ENCODE peak calls at places on chromosomes 7 and 10, in seven cellular contexts. N, J, R, P, B, X and Z are unnamed samples.

GRCh38 chr10:21145751-21146445 is 248.8 kb upstream of the NEBL start:
- DNase-seq in R (no peak), N (no peak), B (no peak), P (no peak), J (no peak), X (no peak), Z (no peak)

GRCh38 chr10:80582561-80582960 is 44.9 kb downstream of the SH2D4B start:
- DNase-seq in R (no peak), X (no peak), B (no peak), P (no peak), N (no peak), J (no peak), Z (no peak)

GRCh38 chr10:104766341-104766740 is 125.3 kb downstream of the SORCS3 start:
- DNase-seq in P (no peak), R (peak), X (no peak), N (peak), J (peak), B (no peak), Z (peak)

GRCh38 chr7:16071246-16071857 is 350.0 kb downstream of the CRPPA start:
- DNase-seq in N (peak), B (no peak), P (peak), X (peak), R (peak), J (peak), Z (peak)

GRCh38 chr10:75294518-75294865 is 58.7 kb upstream of the COMTD1 start:
- DNase-seq in R (no peak), N (no peak), J (no peak), B (peak), X (no peak), P (no peak), Z (no peak)

GRCh38 chr7:112071856-112072255 is 134.3 kb downstream of the DOCK4 start:
- DNase-seq in R (peak), P (no peak), X (no peak), J (no peak), N (no peak), B (no peak), Z (no peak)

GRCh38 chr7:107972075-107972482 is 30.9 kb downstream of the LAMB1 start:
- DNase-seq in P (peak), N (peak), R (peak), X (peak), B (no peak), J (peak), Z (peak)

GRCh38 chr10:79381804-79382221 is 34.5 kb downstream of the PPIF start:
- DNase-seq in X (peak), N (peak), R (no peak), B (peak), P (peak), J (peak), Z (peak)

GRCh38 chr10:105691811-105692210 is 1050.7 kb downstream of the SORCS3 start:
- DNase-seq in X (no peak), P (no peak), J (no peak), B (no peak), R (peak), N (peak), Z (peak)

GRCh38 chr7:140977351-140978140 is 37.2 kb downstream of the MRPS33 start:
- DNase-seq in N (no peak), B (no peak), X (no peak), J (no peak), R (peak), P (no peak), Z (no peak)

GRCh38 chr10:90960355-90960814 is 39.5 kb upstream of the ANKRD1 start:
- DNase-seq in B (no peak), P (peak), X (peak), N (peak), R (peak), J (peak), Z (no peak)

GRCh38 chr10:103839867-103840746 is 15.3 kb downstream of the SH3PXD2A start:
- DNase-seq in N (peak), B (peak), J (no peak), P (no peak), X (no peak), R (no peak), Z (no peak)

GRCh38 chr7:45591101-45591906 is 17.1 kb downstream of the ADCY1 start:
- DNase-seq in J (no peak), B (no peak), N (no peak), R (no peak), P (no peak), X (no peak), Z (no peak)

GRCh38 chr10:43689955-43690771 is 41.5 kb upstream of the ZNF32 start:
- DNase-seq in P (peak), J (peak), B (peak), N (peak), X (peak), R (peak), Z (peak)

GRCh38 chr7:44608916-44609648 is 2.7 kb downstream of the OGDH start:
- DNase-seq in B (no peak), P (peak), R (no peak), X (peak), J (no peak), N (no peak), Z (no peak)

GRCh38 chr10:60430017-60430416 is 40.3 kb upstream of the ANK3 start:
- DNase-seq in X (no peak), J (no peak), P (peak), B (no peak), R (peak), N (peak), Z (peak)

GRCh38 chr10:17749890-17750289 is 2.1 kb upstream of the TMEM236 start:
- DNase-seq in B (no peak), P (no peak), N (no peak), X (no peak), J (no peak), R (no peak), Z (no peak)

GRCh38 chr7:120586561-120586960 is 271.4 kb downstream of the TSPAN12 start:
- DNase-seq in J (no peak), P (no peak), N (no peak), R (no peak), X (peak), B (no peak), Z (no peak)

GRCh38 chr7:128236924-128237586 is 4.0 kb upstream of the LEP start:
- DNase-seq in R (peak), B (no peak), N (peak), J (peak), X (peak), P (peak), Z (peak)

GRCh38 chr10:114042895-114043531 is 653 bp upstream of the ADRB1 start:
- DNase-seq in P (no peak), N (peak), J (no peak), X (peak), R (peak), B (peak), Z (peak)

DNA sequence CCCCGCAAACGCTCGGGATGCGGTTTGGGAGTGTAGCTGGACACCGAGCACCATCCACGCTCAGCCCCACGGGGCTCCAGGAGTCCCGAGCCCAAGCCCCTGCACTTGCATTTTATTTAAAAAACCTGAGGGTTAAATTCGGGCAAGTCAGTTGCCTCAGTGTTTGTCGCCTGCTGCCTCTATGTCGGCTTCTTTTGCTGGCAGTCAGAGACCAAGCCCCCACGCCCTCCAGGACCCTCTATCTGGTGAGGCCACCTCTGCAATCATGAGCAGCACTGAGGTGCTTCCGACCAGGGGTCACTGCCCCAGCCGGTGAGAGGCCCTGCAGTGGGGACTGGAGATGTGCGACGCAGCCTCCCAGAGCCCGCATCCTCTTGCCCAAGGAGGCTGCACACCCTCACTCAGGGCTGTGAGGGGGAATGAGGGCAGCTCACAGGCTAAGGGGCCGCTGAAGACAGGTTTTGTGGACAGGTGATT is 13.3 kb upstream of the ZNF273 start:
- DNase-seq in X (no peak), B (no peak), N (no peak), J (no peak), R (no peak), P (no peak), Z (no peak)
- H3K4me3 ChIP-seq in X (no peak), B (peak), N (no peak), J (no peak), R (no peak), P (peak), Z (no peak)

GRCh38 chr7:7177044-7177517 is 5.3 kb upstream of the C1GALT1 start:
- DNase-seq in J (no peak), P (peak), X (peak), R (peak), N (peak), B (no peak), Z (peak)
- H3K4me3 ChIP-seq in J (no peak), P (no peak), X (no peak), R (no peak), N (no peak), B (no peak), Z (no peak)

GRCh38 chr7:99929730-99930053 is 272 bp upstream of the GJC3 start:
- DNase-seq in N (no peak), P (no peak), J (no peak), B (no peak), X (no peak), R (no peak), Z (no peak)

GRCh38 chr7:99930376-99930775 is 956 bp upstream of the GJC3 start:
- DNase-seq in R (no peak), N (no peak), P (no peak), B (no peak), X (no peak), J (no peak), Z (no peak)

GRCh38 chr7:99928188-99928587 is 1.2 kb downstream of the GJC3 start:
- DNase-seq in P (no peak), J (no peak), R (no peak), X (no peak), N (no peak), B (no peak), Z (no peak)

GRCh38 chr7:99927536-99927935 is 1.9 kb downstream of the GJC3 start:
- DNase-seq in J (no peak), B (no peak), X (no peak), N (no peak), P (no peak), R (no peak), Z (no peak)

DNA sequence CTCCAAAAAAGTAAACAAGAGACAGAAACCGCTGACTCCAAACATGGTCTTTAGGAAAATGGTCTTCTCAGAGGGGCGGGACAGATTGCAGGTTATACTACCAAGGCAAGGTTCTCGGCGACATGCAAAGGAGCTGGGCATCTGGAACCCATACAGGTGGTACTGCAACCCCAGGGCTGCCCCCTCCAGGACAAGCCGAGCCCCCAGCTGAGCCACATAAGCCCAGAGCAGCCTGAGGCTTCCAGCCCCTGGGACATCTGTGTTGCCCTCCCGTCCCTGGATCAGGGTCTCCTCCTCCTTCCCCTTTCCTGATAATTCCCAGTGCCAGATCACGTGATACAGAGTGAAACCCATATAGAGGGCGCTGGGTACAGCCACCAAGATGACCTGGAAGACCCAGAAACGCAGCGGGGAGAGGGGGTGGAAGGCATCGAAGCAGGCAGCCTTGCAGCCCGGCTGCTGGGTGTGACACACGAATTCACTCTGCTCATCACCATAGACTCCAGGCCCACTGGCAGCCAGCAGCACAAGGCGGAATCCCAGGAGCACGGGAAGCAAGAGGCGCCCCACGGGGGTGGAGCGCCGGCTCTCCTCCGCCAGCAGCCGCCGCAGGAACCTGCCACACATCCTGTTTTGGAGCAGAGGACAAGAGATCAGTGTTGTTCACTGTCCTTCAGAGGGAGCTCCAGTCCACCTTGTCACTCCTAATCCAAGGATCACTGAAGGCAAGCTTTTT is at the start of gene GJC3:
- DNase-seq in R (peak), B (peak), J (peak), P (peak), X (peak), N (peak), Z (no peak)
- H3K4me3 ChIP-seq in R (peak), B (peak), J (peak), P (no peak), X (peak), N (peak), Z (no peak)

GRCh38 chr10:86709786-86710185 is 41.5 kb downstream of the LDB3 start:
- DNase-seq in R (no peak), J (no peak), X (no peak), P (no peak), B (no peak), N (no peak), Z (no peak)

GRCh38 chr10:86706977-86707376 is 38.7 kb downstream of the LDB3 start:
- DNase-seq in J (no peak), N (no peak), P (no peak), X (no peak), R (no peak), B (no peak), Z (no peak)

GRCh38 chr10:86708783-86709778 is 40.8 kb downstream of the LDB3 start:
- DNase-seq in R (no peak), B (no peak), P (no peak), N (no peak), J (no peak), X (no peak), Z (no peak)

GRCh38 chr10:86707505-86707904 is 39.2 kb downstream of the LDB3 start:
- DNase-seq in R (no peak), J (no peak), B (no peak), X (no peak), P (no peak), N (no peak), Z (no peak)

GRCh38 chr10:86708068-86708782 is 39.9 kb downstream of the LDB3 start:
- DNase-seq in J (no peak), R (no peak), P (no peak), X (no peak), B (no peak), N (no peak), Z (no peak)
- H3K4me3 ChIP-seq in J (no peak), R (no peak), P (no peak), X (no peak), B (no peak), N (no peak), Z (no peak)